ENCODE peak calls at places on chromosomes 2 and 18, in four cellular contexts. Q is GM12878, R is uterus, J is AG10803. F is an unnamed sample.

GRCh38 chr2:118769707-118770400 is 77.6 kb downstream of the EN1 start:
- DNase-seq in R (no peak), Q (no peak), J (no peak), F (no peak)

GRCh38 chr2:17876590-17876989 is 1.9 kb upstream of the KCNS3 start:
- DNase-seq in R (no peak), Q (no peak), J (no peak), F (no peak)

GRCh38 chr2:29920631-29921559 is 491 bp downstream of the ALK start:
- DNase-seq in Q (no peak), J (peak), R (peak), F (peak)

GRCh38 chr2:47227532-47228166 is 72.5 kb upstream of the STPG4 start:
- DNase-seq in R (no peak), Q (no peak), J (no peak), F (no peak)

GRCh38 chr2:39875914-39876267 is 96.8 kb upstream of the THUMPD2 start:
- DNase-seq in J (no peak), Q (no peak), R (no peak), F (no peak)

GRCh38 chr2:157173740-157174184 is 83.7 kb upstream of the GALNT5 start:
- DNase-seq in R (no peak), Q (no peak), J (peak), F (no peak)

GRCh38 chr2:105814291-105814940 is 69.7 kb downstream of the NCK2 start:
- DNase-seq in Q (no peak), R (no peak), J (peak), F (no peak)

GRCh38 chr18:44654555-44654954 is 26.1 kb upstream of the SETBP1 start:
- DNase-seq in Q (no peak), J (peak), R (no peak), F (no peak)

GRCh38 chr2:71880846-71881610 is 266.6 kb downstream of the CYP26B1 start:
- DNase-seq in R (peak), J (peak), Q (no peak), F (peak)

GRCh38 chr2:164302786-164303185 is 318.5 kb downstream of the GRB14 start:
- DNase-seq in J (no peak), R (no peak), Q (no peak), F (no peak)

GRCh38 chr2:71505086-71505769 is 51.9 kb downstream of the DYSF start:
- DNase-seq in J (no peak), Q (no peak), R (no peak), F (peak)

GRCh38 chr2:234991793-234992192 is 40.0 kb downstream of the SH3BP4 start:
- DNase-seq in R (no peak), Q (no peak), J (peak), F (no peak)

GRCh38 chr2:205141381-205141780 is 540.9 kb upstream of the NRP2 start:
- DNase-seq in Q (no peak), R (no peak), J (no peak), F (no peak)

GRCh38 chr2:70029814-70030409 is 57.4 kb upstream of the PCBP1 start:
- DNase-seq in J (peak), Q (no peak), R (peak), F (peak)

GRCh38 chr2:27809761-27810241 is 38.3 kb downstream of the MRPL33 start:
- DNase-seq in R (no peak), J (peak), Q (no peak), F (no peak)

GRCh38 chr2:51084750-51085149 is 52.8 kb upstream of the NRXN1 start:
- DNase-seq in R (no peak), Q (no peak), J (no peak), F (no peak)

GRCh38 chr2:228224410-228224809 is 42.9 kb upstream of the SPHKAP start:
- DNase-seq in Q (no peak), J (no peak), R (no peak), F (no peak)

GRCh38 chr2:101697124-101697793 is at the start of gene MAP4K4:
- DNase-seq in Q (no peak), J (peak), R (peak), F (peak)

GRCh38 chr2:20021405-20022009 is 9.0 kb upstream of the MATN3 start:
- DNase-seq in J (no peak), R (no peak), Q (no peak), F (no peak)

GRCh38 chr2:11416191-11416590 is 49.8 kb downstream of the E2F6 start:
- DNase-seq in J (peak), Q (no peak), R (no peak), F (no peak)

GRCh38 chr2:65754219-65754618 is 321.8 kb upstream of the SPRED2 start:
- DNase-seq in R (no peak), Q (no peak), J (no peak), F (peak)

GRCh38 chr2:29304399-29304798 is 189.2 kb downstream of the CLIP4 start:
- DNase-seq in R (no peak), Q (no peak), J (no peak), F (no peak)

GRCh38 chr2:24359701-24360049 is 661 bp downstream of the ITSN2 start:
- DNase-seq in J (peak), Q (no peak), R (peak), F (peak)

DNA sequence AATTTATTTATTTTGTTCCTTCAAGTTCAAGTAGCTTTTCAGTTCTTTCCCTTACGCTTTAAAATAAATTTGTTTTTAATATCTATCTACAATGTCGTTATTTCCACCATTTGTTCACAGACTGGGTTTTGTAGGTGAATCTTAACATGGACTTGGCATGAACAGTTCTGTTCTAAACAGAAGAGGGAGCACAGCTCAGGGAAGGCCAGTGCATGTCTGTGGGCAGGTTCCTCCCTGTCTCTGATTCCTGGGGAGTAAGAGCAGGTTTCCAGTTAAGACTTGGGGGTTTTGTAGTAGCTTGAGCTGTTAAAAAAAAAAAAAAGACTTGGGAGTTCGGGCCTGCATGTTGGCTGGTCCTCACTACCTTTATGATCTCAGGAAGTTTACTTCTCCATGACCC is 11.1 kb downstream of the TTL start:
- DNase-seq in R (no peak), Q (no peak), J (no peak), F (no peak)
- TF ChIP-seq CTCF in R (no peak), Q (no peak), J (peak), F (no peak)

GRCh38 chr2:178414266-178415247 is 36.4 kb downstream of the PRKRA start:
- DNase-seq in Q (peak), J (peak), R (peak), F (peak)

GRCh38 chr2:178417916-178418315 is 33.1 kb downstream of the PRKRA start:
- DNase-seq in Q (no peak), R (no peak), J (no peak), F (no peak)

GRCh38 chr2:178412047-178412446 is 38.9 kb downstream of the PRKRA start:
- DNase-seq in Q (no peak), J (no peak), R (no peak), F (no peak)

GRCh38 chr2:178415979-178416378 is 35.0 kb downstream of the PRKRA start:
- DNase-seq in Q (no peak), R (no peak), J (no peak), F (no peak)

DNA sequence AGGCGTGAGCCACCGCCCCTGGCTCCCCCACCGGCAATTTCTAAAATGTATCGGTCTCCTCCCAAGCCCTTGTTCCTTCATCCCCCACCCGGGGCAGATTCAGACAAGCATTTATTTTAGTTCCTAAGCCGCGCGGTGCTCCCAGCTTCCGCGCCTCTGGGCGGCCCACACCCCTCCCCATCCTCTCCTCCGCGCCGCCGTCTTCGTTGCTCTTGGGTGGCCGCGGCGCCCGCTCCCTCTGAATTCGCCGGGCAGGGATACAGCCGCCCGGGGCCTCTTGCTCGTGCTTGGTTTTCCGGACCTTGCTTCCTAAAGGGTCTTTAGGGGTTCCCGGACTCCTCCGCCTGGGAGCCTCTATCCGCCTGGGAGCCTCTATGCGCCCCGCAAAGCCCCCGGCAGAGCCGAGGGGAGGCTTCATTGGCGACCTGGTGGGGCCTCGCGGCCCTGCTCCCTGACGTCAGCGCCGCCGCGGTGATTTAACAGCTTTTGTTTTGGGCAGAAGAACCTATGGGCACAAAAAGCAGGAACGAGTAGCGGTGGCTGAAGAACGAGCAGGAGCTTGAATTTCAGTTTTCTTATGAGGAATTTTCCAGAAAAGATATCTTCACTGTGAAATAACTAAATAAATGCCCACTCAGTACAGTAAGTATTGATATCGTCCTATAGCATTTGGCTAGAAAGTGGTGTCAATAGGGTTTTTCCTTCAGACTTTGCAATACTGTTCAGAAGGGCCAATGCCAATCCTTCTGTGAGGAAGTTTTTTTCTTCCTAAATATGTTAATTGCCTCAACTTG is 37.3 kb downstream of the PRKRA start:
- DNase-seq in R (peak), Q (peak), J (peak), F (peak)
- H3K4me3 ChIP-seq in R (peak), Q (peak), J (peak), F (peak)

DNA sequence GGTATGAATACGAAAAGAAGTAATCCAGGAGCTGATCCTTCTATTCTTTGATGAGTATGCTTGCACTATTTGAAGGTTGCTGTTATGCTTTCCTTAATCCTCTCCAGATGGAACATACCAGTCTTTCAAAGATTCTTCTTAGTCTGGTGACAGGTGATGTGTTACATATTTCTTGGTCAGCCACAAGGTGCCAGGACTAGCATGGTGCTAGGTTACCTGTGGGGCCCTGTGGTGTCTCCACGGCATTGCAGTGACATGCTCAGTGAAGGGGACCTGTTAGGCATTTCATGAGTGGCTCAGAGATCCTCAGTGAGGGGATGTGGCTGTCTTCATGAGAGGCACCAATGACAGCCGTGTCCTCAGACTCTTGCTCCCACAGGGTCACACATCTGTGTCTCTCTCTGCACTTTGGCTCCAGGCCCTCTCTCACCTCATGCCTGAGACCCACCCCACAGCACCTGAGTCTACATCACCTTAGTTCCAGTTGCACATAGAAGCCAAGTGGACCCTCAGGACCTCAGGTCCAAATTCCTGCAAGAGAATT is 13.1 kb upstream of the RAB31 start:
- DNase-seq in Q (no peak), R (no peak), J (no peak), F (no peak)
- TF ChIP-seq CTCF in Q (peak), R (no peak), J (no peak), F (no peak)

GRCh38 chr2:191245046-191245868 is at the start of gene MYO1B:
- DNase-seq in J (peak), R (peak), Q (no peak), F (peak)

GRCh38 chr2:191245869-191246531 is 796 bp downstream of the MYO1B start:
- DNase-seq in R (peak), J (peak), Q (no peak), F (peak)

GRCh38 chr2:191247381-191248057 is 2.3 kb downstream of the MYO1B start:
- DNase-seq in Q (no peak), J (peak), R (peak), F (no peak)

GRCh38 chr2:191249131-191249813 is 4.1 kb downstream of the MYO1B start:
- DNase-seq in Q (no peak), R (no peak), J (peak), F (no peak)

DNA sequence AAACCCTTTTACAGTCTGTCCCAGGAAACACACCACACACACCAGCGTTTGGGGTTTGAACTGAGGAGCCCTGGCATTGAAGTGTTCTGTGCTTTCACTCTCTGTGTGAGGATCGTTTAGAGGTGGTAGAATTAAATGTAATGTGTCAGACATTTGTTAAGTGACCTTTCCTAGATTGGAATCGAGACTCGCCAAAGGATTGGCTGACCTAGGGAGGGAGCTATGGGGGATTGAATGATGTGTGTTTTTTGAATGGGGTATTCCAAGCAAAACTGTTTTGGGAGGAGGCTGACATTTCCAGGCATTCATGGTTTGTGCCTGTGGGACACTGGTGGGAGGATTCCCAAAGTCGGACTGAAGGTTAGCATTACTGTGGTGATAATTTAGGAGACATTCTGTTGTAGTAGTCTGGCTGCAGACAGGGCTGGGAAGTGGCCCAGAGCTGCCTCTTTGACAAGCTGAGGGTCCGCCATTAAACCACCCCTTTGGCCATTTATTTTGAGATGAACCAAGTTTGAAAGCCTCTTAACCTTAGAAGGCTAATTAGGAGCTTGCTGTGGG is 1.7 kb downstream of the MYO1B start:
- DNase-seq in J (peak), Q (no peak), R (peak), F (no peak)
- H3K4me3 ChIP-seq in J (peak), Q (no peak), R (peak), F (peak)

GRCh38 chr18:74457043-74457742 is at the start of gene DIPK1C:
- DNase-seq in R (no peak), Q (no peak), J (no peak), F (peak)

GRCh38 chr18:74456409-74457042 is 582 bp downstream of the DIPK1C start:
- DNase-seq in R (no peak), Q (no peak), J (no peak), F (peak)

GRCh38 chr18:74457743-74458465 is 796 bp upstream of the DIPK1C start:
- DNase-seq in R (no peak), J (no peak), Q (no peak), F (peak)

GRCh38 chr18:74460825-74461224 is 3.7 kb upstream of the DIPK1C start:
- DNase-seq in R (no peak), J (no peak), Q (no peak), F (no peak)

DNA sequence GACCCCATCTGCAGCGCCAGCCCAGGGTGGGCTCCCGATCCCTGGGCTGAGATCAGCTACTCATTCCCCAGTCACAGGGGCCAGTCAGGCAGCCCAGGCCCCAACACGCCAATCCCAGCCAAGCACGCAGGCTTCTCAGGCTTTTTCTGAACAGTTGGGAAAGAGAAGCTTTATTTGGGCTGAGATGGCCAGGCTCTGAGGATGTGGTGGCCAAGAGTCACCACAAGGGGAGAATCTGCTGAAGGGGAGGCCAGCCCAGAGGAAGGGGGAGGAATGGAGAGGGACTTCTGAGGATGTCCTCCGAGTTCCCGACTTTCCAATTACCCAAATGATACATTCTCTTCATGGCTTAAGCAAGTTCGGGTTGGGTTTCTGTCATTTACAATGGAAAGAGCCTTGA is 2.8 kb upstream of the DIPK1C start:
- DNase-seq in Q (no peak), R (no peak), J (no peak), F (no peak)
- TF ChIP-seq CTCF in Q (no peak), R (no peak), J (peak), F (no peak)